ENCODE peak calls at places on chromosomes 12 and 14, in six cellular contexts. V, N, B, W, U and S are unnamed samples.

GRCh38 chr12:1716215-1716862 is 25.5 kb downstream of the ADIPOR2 start:
- DNase-seq in B (no peak), W (no peak), U (no peak), V (no peak), N (no peak), S (no peak)

GRCh38 chr14:105925615-105926414 is 399.4 kb downstream of the TMEM121 start:
- DNase-seq in B (no peak), N (no peak), W (peak), V (no peak), U (no peak), S (no peak)

GRCh38 chr12:49962861-49963765 is 1.4 kb downstream of the AQP5 start:
- DNase-seq in N (peak), V (no peak), U (no peak), W (peak), B (no peak), S (peak)

GRCh38 chr12:50257226-50258166 is 25.8 kb downstream of the LIMA1 start:
- DNase-seq in V (no peak), N (no peak), B (no peak), W (no peak), U (no peak), S (peak)

GRCh38 chr12:42482086-42482819 is 107.3 kb downstream of the PRICKLE1 start:
- DNase-seq in V (no peak), W (no peak), N (peak), B (no peak), U (no peak), S (no peak)

GRCh38 chr14:103846569-103847438 is 571 bp downstream of the PPP1R13B start:
- DNase-seq in B (peak), N (no peak), V (no peak), W (peak), U (peak), S (peak)

GRCh38 chr14:74973003-74973614 is 17.7 kb upstream of the PGF start:
- DNase-seq in V (no peak), B (peak), N (no peak), W (peak), U (peak), S (no peak)

GRCh38 chr12:22812531-22812930 is 187.6 kb downstream of the ETNK1 start:
- DNase-seq in W (no peak), N (no peak), B (no peak), V (no peak), U (no peak), S (no peak)